ENCODE peak calls at places on chromosomes 5 and 9, in six cellular contexts. B is Panc1, R is sigmoid colon, E is heart right ventricle, Y is upper lobe of right lung, T is pancreas. S is an unnamed sample.
A peak's percentile ranks its signal among the peaks of the same experiment; 100 is the strongest.

GRCh38 chr9:82101475-82101874 is 112.9 kb downstream of the SPATA31D1 start:
- DNase-seq in B (no peak), Y (no peak), R (no peak), E (no peak), T (no peak), S (no peak)

GRCh38 chr9:89137548-89138462 is 40.8 kb downstream of the SHC3 start:
- DNase-seq in T (peak; percentile 27), E (peak; percentile 47), B (no peak), R (peak; percentile 92), Y (no peak), S (no peak)

GRCh38 chr9:100679834-100680233 is 102.0 kb downstream of the CAVIN4 start:
- DNase-seq in Y (no peak), B (no peak), T (no peak), E (no peak), R (no peak), S (no peak)

GRCh38 chr9:27379311-27380236 is 82.6 kb upstream of the EQTN start:
- DNase-seq in E (no peak), B (no peak), T (no peak), Y (no peak), R (no peak), S (no peak)

GRCh38 chr5:54446169-54446786 is 9.2 kb upstream of the HSPB3 start:
- DNase-seq in R (no peak), E (peak; percentile 42), T (no peak), Y (no peak), B (no peak), S (no peak)

GRCh38 chr5:137263319-137263718 is 235.8 kb downstream of the SPOCK1 start:
- DNase-seq in B (no peak), R (no peak), T (no peak), Y (no peak), E (no peak), S (no peak)

GRCh38 chr5:10332301-10332700 is 21.2 kb upstream of the MARCHF6 start:
- DNase-seq in T (no peak), B (no peak), R (no peak), Y (no peak), E (no peak), S (no peak)

GRCh38 chr9:124795881-124796415 is 19.0 kb downstream of the OLFML2A start:
- DNase-seq in B (no peak), E (peak; percentile 44), T (no peak), R (no peak), Y (no peak), S (no peak)

GRCh38 chr5:125266106-125266505 is 519.7 kb upstream of the ZNF608 start:
- DNase-seq in R (no peak), Y (no peak), T (no peak), E (no peak), B (no peak), S (no peak)

GRCh38 chr9:94553029-94553938 is 1.6 kb upstream of the PCAT7 start:
- DNase-seq in B (no peak), T (peak; percentile 23), E (no peak), Y (no peak), R (no peak), S (peak; percentile 50)

GRCh38 chr9:137865581-137866145 is 11.9 kb upstream of the CACNA1B start:
- DNase-seq in Y (no peak), R (no peak), T (no peak), B (no peak), E (no peak), S (no peak)

GRCh38 chr5:174384509-174384947 is 339.0 kb downstream of the NSG2 start:
- DNase-seq in R (no peak), E (no peak), Y (no peak), T (no peak), B (no peak), S (no peak)

GRCh38 chr5:16666861-16667481 is 50.2 kb upstream of the RETREG1 start:
- DNase-seq in T (peak; percentile 44), B (no peak), R (no peak), E (peak; percentile 60), Y (peak; percentile 66), S (peak; percentile 54)

GRCh38 chr9:23123048-23123632 is 676.5 kb downstream of the DMRTA1 start:
- DNase-seq in E (no peak), R (no peak), B (no peak), T (no peak), Y (peak; percentile 39), S (no peak)

GRCh38 chr5:68652507-68652906 is 437.0 kb downstream of the PIK3R1 start:
- DNase-seq in Y (no peak), E (no peak), R (no peak), B (no peak), T (no peak), S (no peak)

GRCh38 chr9:22208846-22209585 is 199.9 kb upstream of the CDKN2B start:
- DNase-seq in T (no peak), R (no peak), E (no peak), B (no peak), Y (no peak), S (no peak)

GRCh38 chr5:164053123-164053522 is 547.7 kb downstream of the MAT2B start:
- DNase-seq in E (no peak), T (no peak), B (no peak), Y (no peak), R (no peak), S (no peak)

GRCh38 chr5:151470440-151470839 is 23.0 kb downstream of the SLC36A1 start:
- DNase-seq in R (no peak), B (no peak), T (no peak), E (no peak), Y (no peak), S (no peak)

GRCh38 chr5:173554989-173555705 is 61.3 kb downstream of the BOD1 start:
- DNase-seq in Y (no peak), R (peak; percentile 62), E (no peak), B (no peak), T (no peak), S (no peak)

GRCh38 chr9:38214441-38214840 is 145.4 kb upstream of the SHB start:
- DNase-seq in T (no peak), B (no peak), Y (no peak), E (no peak), R (no peak), S (no peak)

GRCh38 chr9:589723-590122 is 251.8 kb upstream of the DMRT1 start:
- DNase-seq in E (no peak), B (no peak), T (no peak), Y (no peak), R (no peak), S (no peak)

GRCh38 chr9:129919836-129920235 is 84.6 kb downstream of the USP20 start:
- DNase-seq in B (no peak), Y (no peak), E (no peak), R (no peak), T (no peak), S (no peak)

GRCh38 chr5:178583279-178583678 is 6.9 kb downstream of the COL23A1 start:
- DNase-seq in R (no peak), T (no peak), E (no peak), B (no peak), Y (no peak), S (no peak)

GRCh38 chr5:120314201-120314600 is 149.9 kb upstream of the PRR16 start:
- DNase-seq in T (no peak), E (no peak), B (no peak), R (no peak), Y (no peak), S (no peak)

GRCh38 chr5:127170918-127171600 is 97.8 kb upstream of the C5orf63 start:
- DNase-seq in B (no peak), T (no peak), R (no peak), Y (no peak), E (no peak), S (no peak)

GRCh38 chr5:109192027-109192426 is 217.7 kb downstream of the PJA2 start:
- DNase-seq in R (no peak), B (no peak), T (no peak), Y (no peak), E (no peak), S (no peak)

GRCh38 chr5:17255471-17256016 is 38.1 kb downstream of the BASP1 start:
- DNase-seq in R (no peak), T (no peak), E (no peak), B (no peak), Y (no peak), S (no peak)

GRCh38 chr5:131627466-131627865 is 7.6 kb downstream of the RAPGEF6 start:
- DNase-seq in B (no peak), R (no peak), E (no peak), T (no peak), Y (no peak), S (peak; percentile 49)

GRCh38 chr9:97633859-97634485 is 351 bp downstream of the NCBP1 start:
- DNase-seq in E (no peak), T (peak; percentile 33), Y (no peak), R (no peak), B (no peak), S (no peak)

GRCh38 chr5:124735169-124735858 is 11.1 kb downstream of the ZNF608 start:
- DNase-seq in T (peak; percentile 38), B (no peak), E (no peak), R (no peak), Y (no peak), S (peak; percentile 82)

GRCh38 chr5:36744678-36745659 is 131.6 kb upstream of the NIPBL start:
- DNase-seq in T (peak; percentile 94), E (peak; percentile 29), Y (peak; percentile 91), B (peak; percentile 36), R (peak; percentile 72), S (peak; percentile 95)

GRCh38 chr5:147439253-147439652 is 70.6 kb downstream of the DPYSL3 start:
- DNase-seq in Y (no peak), E (no peak), T (no peak), R (no peak), B (no peak), S (no peak)
- H3K27ac ChIP-seq in Y (no peak overlapping the region), E (no peak overlapping the region), T (no peak overlapping the region), R (no peak overlapping the region), B (no peak overlapping the region), S (no peak overlapping the region)

GRCh38 chr9:117407436-117408022 is 7.3 kb downstream of the ASTN2 start:
- DNase-seq in E (no peak), T (no peak), R (no peak), Y (no peak), B (no peak), S (no peak)
- TF ChIP-seq CTCF in E (no peak), T (no peak), R (no peak), Y (no peak), B (no peak), S (no peak)

GRCh38 chr5:134509308-134510040 is 16.0 kb upstream of the JADE2 start:
- DNase-seq in R (peak; percentile 26), Y (no peak), E (no peak), B (no peak), T (peak; percentile 78), S (no peak)

GRCh38 chr5:134515801-134516200 is 9.7 kb upstream of the JADE2 start:
- DNase-seq in B (no peak), E (no peak), R (no peak), Y (no peak), T (no peak), S (no peak)

GRCh38 chr5:134510970-134511795 is 14.3 kb upstream of the JADE2 start:
- DNase-seq in E (no peak), R (no peak), Y (no peak), B (no peak), T (peak; percentile 40), S (no peak)

GRCh38 chr5:134511796-134512660 is 13.4 kb upstream of the JADE2 start:
- DNase-seq in T (peak; percentile 81), E (peak; percentile 71), B (no peak), R (peak; percentile 94), Y (peak; percentile 77), S (peak; percentile 85)

GRCh38 chr5:134512661-134512999 is 12.8 kb upstream of the JADE2 start:
- DNase-seq in Y (no peak), B (no peak), E (no peak), R (no peak), T (no peak), S (peak; percentile 68)
- H3K27ac ChIP-seq in Y (peak overlapping the region; percentile 74), B (peak overlapping the region; percentile 97), E (peak overlapping the region; percentile 68), R (peak overlapping the region; percentile 52), T (peak overlapping the region; percentile 81), S (no peak overlapping the region)

GRCh38 chr5:141677415-141677814 is 4.6 kb downstream of the ARAP3 start:
- DNase-seq in R (no peak), B (no peak), Y (no peak), E (no peak), T (no peak), S (no peak)
- TF ChIP-seq CTCF in R (no peak), B (no peak), Y (no peak), E (no peak), T (no peak), S (peak; percentile 16)

S was measured in osteoblast.